ENCODE peak calls at places on chromosomes 4 and X, in five cellular contexts. A is HuH-7.5, K is mesendoderm, W is ovary, E is uterus. X is an unnamed sample.

GRCh38 chr4:83093060-83093640 is 21.4 kb downstream of the PLAC8 start:
- DNase-seq in A (no peak), W (no peak), E (no peak), K (peak; percentile 77), X (no peak)

GRCh38 chr4:29549308-29549707 is 1170.9 kb upstream of the PCDH7 start:
- DNase-seq in A (no peak), K (no peak), W (no peak), E (no peak), X (no peak)

GRCh38 chrX:14027031-14027430 is 2.7 kb downstream of the GEMIN8 start:
- DNase-seq in A (no peak), K (no peak), W (no peak), E (no peak), X (no peak)

GRCh38 chr4:110198472-110199419 is at the start of gene ELOVL6:
- DNase-seq in E (peak; percentile 55), A (peak; percentile 61), W (peak; percentile 55), K (peak; percentile 98), X (peak; percentile 46)

GRCh38 chrX:76148011-76148665 is 24.7 kb upstream of the PBDC1 start:
- DNase-seq in E (no peak), K (peak; percentile 21), W (peak; percentile 13), A (no peak), X (no peak)

GRCh38 chrX:20382518-20383291 is 116.0 kb upstream of the RPS6KA3 start:
- DNase-seq in K (no peak), E (no peak), W (no peak), A (no peak), X (no peak)

GRCh38 chrX:148601034-148601433 is 100.6 kb downstream of the AFF2 start:
- DNase-seq in K (peak; percentile 17), W (no peak), A (no peak), E (no peak), X (no peak)

GRCh38 chr4:126604273-126604867 is 1028.4 kb upstream of the INTU start:
- DNase-seq in E (no peak), A (no peak), W (no peak), K (peak; percentile 52), X (no peak)

GRCh38 chr4:154349829-154350228 is 141.8 kb downstream of the DCHS2 start:
- DNase-seq in E (no peak), W (no peak), A (no peak), K (peak; percentile 54), X (no peak)

GRCh38 chrX:1242901-1243402 is 25.7 kb upstream of the CSF2RA start:
- DNase-seq in E (no peak), W (no peak), A (no peak), K (peak; percentile 95), X (no peak)

GRCh38 chrX:47061238-47061919 is 16.9 kb upstream of the RGN start:
- DNase-seq in A (no peak), W (no peak), K (no peak), E (no peak), X (no peak)

GRCh38 chr4:153409924-153410501 is 56.1 kb upstream of the TMEM131L start:
- DNase-seq in E (no peak), K (no peak), A (no peak), W (no peak), X (no peak)

GRCh38 chrX:40734956-40735317 is 405 bp downstream of the MED14 start:
- DNase-seq in E (peak; percentile 18), K (no peak), W (no peak), A (no peak), X (no peak)

GRCh38 chrX:118508690-118509089 is 13.1 kb downstream of the DOCK11 start:
- DNase-seq in K (no peak), W (no peak), E (no peak), A (no peak), X (no peak)

X was measured in lung.